ENCODE peak calls at places on chromosomes 7 and 10, in four cellular contexts. L is HepG2, E is GM12878, K is K562. G is an unnamed sample.
A peak's percentile ranks its signal among the peaks of the same experiment; 100 is the strongest.

GRCh38 chr10:118624747-118625146 is 29.3 kb upstream of the PRLHR start:
- DNase-seq in L (no peak), E (no peak), K (no peak), G (no peak)

GRCh38 chr7:136869006-136869961 is 832 bp downstream of the CHRM2 start:
- DNase-seq in L (no peak), E (no peak), K (no peak), G (peak; percentile 40)

GRCh38 chr7:112225006-112225405 is 18.5 kb downstream of the ZNF277 start:
- DNase-seq in L (no peak), E (no peak), K (no peak), G (no peak)

GRCh38 chr7:135774284-135774683 is 25.7 kb upstream of the FAM180A start:
- DNase-seq in L (peak; percentile 14), E (no peak), K (no peak), G (no peak)

GRCh38 chr10:112991888-112992491 is 41.9 kb downstream of the TCF7L2 start:
- DNase-seq in L (peak; percentile 47), E (no peak), K (no peak), G (no peak)

GRCh38 chr7:79377097-79377496 is 76.4 kb downstream of the MAGI2 start:
- DNase-seq in L (no peak), E (no peak), K (no peak), G (no peak)

GRCh38 chr10:29619273-29619672 is 15.5 kb downstream of the SVIL start:
- DNase-seq in L (peak; percentile 75), E (no peak), K (no peak), G (no peak)

GRCh38 chr7:101410743-101411476 is 48.2 kb downstream of the COL26A1 start:
- DNase-seq in L (peak; percentile 41), E (no peak), K (peak; percentile 82), G (peak; percentile 91)

GRCh38 chr10:48503293-48503911 is 101.5 kb downstream of the ARHGAP22 start:
- DNase-seq in L (no peak), E (no peak), K (no peak), G (no peak)

DNA sequence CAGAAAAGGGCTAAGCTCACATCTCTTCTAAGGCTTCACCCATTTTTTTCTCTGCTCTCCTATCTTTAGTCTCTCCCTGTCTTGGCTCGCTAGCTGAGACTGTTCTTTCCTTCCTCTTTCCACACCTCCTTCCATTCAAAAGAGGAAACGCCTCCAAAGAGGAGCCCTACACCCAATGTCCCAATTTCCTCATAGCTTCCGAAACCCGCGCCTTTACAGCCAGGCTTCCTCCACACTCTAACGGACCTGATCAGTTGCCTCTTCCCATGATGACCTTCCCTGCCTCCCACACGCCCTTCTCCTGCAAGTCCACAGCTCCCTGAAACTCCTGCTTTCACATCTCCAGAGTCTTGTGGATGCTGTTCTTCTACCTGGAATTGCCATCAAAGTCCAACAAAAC is 71.7 kb downstream of the COBL start:
- DNase-seq in L (no peak), E (no peak), K (no peak), G (no peak)
- TF ChIP-seq TCF7 in L (no peak), E (no peak), K (no peak), G (no peak)

GRCh38 chr7:75625868-75626267 is 112.9 kb downstream of the HIP1 start:
- DNase-seq in L (no peak), E (no peak), K (no peak), G (no peak)

GRCh38 chr7:75621124-75621523 is 117.6 kb downstream of the HIP1 start:
- DNase-seq in L (no peak), E (peak; percentile 12), K (no peak), G (no peak)

GRCh38 chr7:75624134-75624832 is 114.5 kb downstream of the HIP1 start:
- DNase-seq in L (no peak), E (no peak), K (peak; percentile 61), G (no peak)

GRCh38 chr7:75626954-75627353 is 111.8 kb downstream of the HIP1 start:
- DNase-seq in L (no peak), E (no peak), K (no peak), G (no peak)

GRCh38 chr7:75623390-75624133 is 115.2 kb downstream of the HIP1 start:
- DNase-seq in L (no peak), E (no peak), K (no peak), G (peak; percentile 12)
- TF ChIP-seq CREB1 in L (no peak), E (no peak), K (no peak), G (no peak)

GRCh38 chr7:47581821-47582747 is at the start of gene TNS3:
- DNase-seq in L (no peak), E (no peak), K (no peak), G (peak; percentile 68)
- TF ChIP-seq CTCF in L (peak; percentile 26), E (no peak), K (no peak), G (no peak)

GRCh38 chr10:43336061-43336460 is 35.4 kb upstream of the FXYD4 start:
- DNase-seq in L (no peak), E (no peak), K (no peak), G (no peak)

GRCh38 chr10:43336641-43337318 is 34.7 kb upstream of the FXYD4 start:
- DNase-seq in L (no peak), E (no peak), K (no peak), G (no peak)

GRCh38 chr10:43338117-43338516 is 33.3 kb upstream of the FXYD4 start:
- DNase-seq in L (no peak), E (no peak), K (no peak), G (peak; percentile 37)

GRCh38 chr10:43339136-43339535 is 32.3 kb upstream of the FXYD4 start:
- DNase-seq in L (no peak), E (no peak), K (no peak), G (no peak)

DNA sequence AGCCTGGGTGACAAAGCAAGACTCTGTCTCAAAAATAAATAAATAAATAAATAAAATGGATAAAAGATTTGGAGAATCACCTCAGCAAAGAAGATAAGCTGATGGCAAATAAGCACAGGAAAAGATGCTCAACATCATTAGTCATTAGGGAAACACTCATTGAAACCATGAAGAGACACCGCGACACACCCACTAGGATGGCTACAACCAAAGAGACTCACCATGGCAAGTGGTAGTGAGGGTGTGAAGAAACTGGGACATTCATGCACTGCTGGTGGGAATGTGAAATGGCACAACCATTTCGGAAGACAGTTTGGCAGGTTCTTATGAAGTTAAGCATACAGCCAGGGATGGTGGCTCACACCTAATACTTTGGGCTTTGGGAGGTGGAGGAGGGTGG is 37.8 kb upstream of the FXYD4 start:
- DNase-seq in L (no peak), E (no peak), K (no peak), G (no peak)
- TF ChIP-seq TCF7 in L (no peak), E (no peak), K (no peak), G (no peak)

G was measured in WTC11.